ENCODE peak calls at places on chromosome 11, in eight cellular contexts. H, D, G, U, S, W, R and L are unnamed samples.

GRCh38 chr11:44797886-44798683 is 71.3 kb downstream of the TSPAN18 start:
- DNase-seq in H (no peak), D (no peak), G (no peak), U (no peak), S (no peak), W (no peak), R (no peak), L (no peak)

GRCh38 chr11:8033791-8034585 is 46.9 kb downstream of the EIF3F start:
- DNase-seq in H (no peak), D (no peak), G (no peak), U (no peak), S (no peak), W (no peak), R (no peak), L (no peak)

GRCh38 chr11:396511-396947 is 2.5 kb downstream of the PKP3 start:
- DNase-seq in H (no peak), D (no peak), G (no peak), U (peak), S (no peak), W (no peak), R (no peak), L (no peak)

GRCh38 chr11:73784080-73784634 is 3.5 kb upstream of the MRPL48 start:
- DNase-seq in H (no peak), D (no peak), G (no peak), U (no peak), S (no peak), W (no peak), R (no peak), L (no peak)

GRCh38 chr11:78164471-78164870 is 24.0 kb downstream of the KCTD21 start:
- DNase-seq in H (no peak), D (no peak), G (no peak), U (no peak), S (no peak), W (no peak), R (no peak), L (no peak)

GRCh38 chr11:60040109-60040508 is at the start of gene OOSP2:
- DNase-seq in H (no peak), D (no peak), G (no peak), U (no peak), S (no peak), W (no peak), R (no peak), L (no peak)

GRCh38 chr11:128180446-128181089 is 406.8 kb downstream of the ETS1 start:
- DNase-seq in H (peak), D (no peak), G (no peak), U (peak), S (no peak), W (no peak), R (no peak), L (no peak)

GRCh38 chr11:131154329-131154728 is 216.1 kb upstream of the NTM start:
- DNase-seq in H (no peak), D (no peak), G (no peak), U (no peak), S (no peak), W (no peak), R (no peak), L (no peak)

GRCh38 chr11:37841016-37841415 is 1243.0 kb upstream of the RAG2 start:
- DNase-seq in H (no peak), D (no peak), G (no peak), U (no peak), S (no peak), W (no peak), R (no peak), L (no peak)

GRCh38 chr11:108069947-108070346 is 51.4 kb upstream of the ACAT1 start:
- DNase-seq in H (peak), D (no peak), G (no peak), U (peak), S (no peak), W (no peak), R (no peak), L (no peak)

GRCh38 chr11:40129276-40129675 is 1330.2 kb downstream of the LRRC4C start:
- DNase-seq in H (no peak), D (no peak), G (no peak), U (no peak), S (no peak), W (no peak), R (no peak), L (no peak)

GRCh38 chr11:45834298-45834756 is 12.9 kb upstream of the CRY2 start:
- DNase-seq in H (no peak), D (no peak), G (no peak), U (no peak), S (no peak), W (no peak), R (no peak), L (no peak)

GRCh38 chr11:73204711-73205121 is 13.4 kb upstream of the P2RY2 start:
- DNase-seq in H (no peak), D (no peak), G (no peak), U (no peak), S (no peak), W (peak), R (no peak), L (no peak)